ENCODE peak calls at places on chromosomes 13 and 19, in four cellular contexts. V, J, C and H are unnamed samples.

GRCh38 chr19:54383330-54383729 is 18.6 kb upstream of the LAIR1 start:
- DNase-seq in V (no peak), J (no peak), C (no peak), H (no peak)

GRCh38 chr13:91148098-91148497 is 199.4 kb upstream of the MIR17HG start:
- DNase-seq in V (no peak), J (no peak), C (no peak), H (no peak)

GRCh38 chr13:59641758-59642157 is 522.0 kb downstream of the DIAPH3 start:
- DNase-seq in V (no peak), J (no peak), C (no peak), H (no peak)

GRCh38 chr19:42233106-42233505 is 9.3 kb downstream of the GSK3A start:
- DNase-seq in V (no peak), J (peak), C (no peak), H (no peak)

GRCh38 chr13:50224534-50224933 is 209.3 kb downstream of the KCNRG start:
- DNase-seq in V (no peak), J (no peak), C (no peak), H (no peak)

GRCh38 chr19:55373993-55374757 is 2.5 kb upstream of the TMEM190 start:
- DNase-seq in V (peak), J (no peak), C (no peak), H (no peak)

GRCh38 chr13:28631792-28632191 is 27.1 kb upstream of the POMP start:
- DNase-seq in V (no peak), J (no peak), C (no peak), H (no peak)

GRCh38 chr19:52200044-52200443 is 10.2 kb downstream of the PPP2R1A start:
- DNase-seq in V (no peak), J (no peak), C (no peak), H (no peak)

GRCh38 chr13:93260591-93260990 is 34.0 kb downstream of the GPC6 start:
- DNase-seq in V (no peak), J (no peak), C (no peak), H (no peak)

GRCh38 chr13:68715651-68716050 is 1392.0 kb upstream of the ATXN8OS start:
- DNase-seq in V (peak), J (no peak), C (no peak), H (no peak)

GRCh38 chr19:11446271-11446651 is 10.8 kb downstream of the PRKCSH start:
- DNase-seq in V (no peak), J (no peak), C (no peak), H (no peak)
- TF ChIP-seq FOXJ3 in V (no peak), J (no peak), C (no peak), H (no peak)

DNA sequence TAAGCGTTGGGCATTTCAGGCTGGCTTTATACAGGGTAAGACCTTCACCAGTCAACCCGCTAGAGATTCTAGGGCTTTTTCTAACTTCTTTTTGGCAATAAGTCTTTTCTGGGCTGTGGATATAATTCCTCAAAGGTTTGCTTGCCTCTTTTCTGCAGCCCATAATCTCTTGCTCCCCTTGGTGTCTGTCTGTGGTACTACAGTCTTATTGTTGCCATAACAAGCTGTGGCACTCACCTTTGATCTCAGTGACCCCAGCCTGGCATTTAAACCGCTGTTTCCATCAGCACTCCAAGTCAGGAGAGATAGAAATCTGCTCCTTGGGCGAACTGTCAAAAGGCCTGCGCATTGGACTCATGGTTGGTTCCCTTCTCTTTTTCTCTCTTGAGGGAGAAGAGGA is 14.5 kb upstream of the MPHOSPH8 start:
- DNase-seq in V (peak), J (peak), C (peak), H (peak)
- TF ChIP-seq FOXJ3 in V (no peak), J (no peak), C (no peak), H (no peak)

GRCh38 chr13:101875717-101876393 is 423.4 kb downstream of the ITGBL1 start:
- DNase-seq in V (no peak), J (no peak), C (peak), H (no peak)

GRCh38 chr13:101876951-101877350 is 424.5 kb downstream of the ITGBL1 start:
- DNase-seq in V (no peak), J (no peak), C (no peak), H (no peak)

GRCh38 chr13:101880581-101880980 is 428.1 kb downstream of the ITGBL1 start:
- DNase-seq in V (no peak), J (no peak), C (no peak), H (no peak)

GRCh38 chr13:101881593-101881992 is 429.1 kb downstream of the ITGBL1 start:
- DNase-seq in V (no peak), J (no peak), C (no peak), H (no peak)
- TF ChIP-seq FOXJ3 in V (no peak), J (no peak), C (no peak), H (no peak)

DNA sequence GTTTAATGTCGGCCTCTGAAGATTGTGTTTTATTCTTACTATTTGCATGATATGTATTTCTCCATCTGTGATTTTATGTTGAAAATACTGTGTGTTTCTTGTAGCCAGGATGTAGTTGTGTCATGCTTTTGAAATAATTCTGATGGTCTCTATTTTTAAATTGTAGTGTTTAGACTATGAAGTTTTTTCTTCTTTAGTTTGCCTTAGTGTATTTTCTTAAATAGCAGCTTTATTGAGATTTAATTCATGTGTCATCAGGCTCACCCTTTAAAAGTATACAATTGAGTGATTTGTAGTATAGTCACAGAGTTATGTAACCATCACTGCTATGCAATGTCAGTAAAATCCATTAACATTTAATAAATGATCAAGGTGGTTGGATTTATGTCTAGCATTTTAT is 74.5 kb downstream of the PCCA start:
- DNase-seq in V (no peak), J (no peak), C (no peak), H (no peak)
- TF ChIP-seq FOXJ3 in V (no peak), J (no peak), C (no peak), H (no peak)

GRCh38 chr13:30319130-30319529 is 11.8 kb upstream of the KATNAL1 start:
- DNase-seq in V (no peak), J (no peak), C (no peak), H (no peak)
- TF ChIP-seq FOXJ3 in V (no peak), J (no peak), C (no peak), H (no peak)

GRCh38 chr13:114130708-114131580 is 1.5 kb downstream of the RASA3 start:
- DNase-seq in V (peak), J (peak), C (no peak), H (no peak)
- TF ChIP-seq FOXJ3 in V (no peak), J (no peak), C (no peak), H (no peak)

GRCh38 chr13:76762731-76763130 is 123.5 kb downstream of the KCTD12 start:
- DNase-seq in V (no peak), J (no peak), C (no peak), H (no peak)
- TF ChIP-seq FOXJ3 in V (no peak), J (no peak), C (no peak), H (no peak)

GRCh38 chr13:51432576-51432975 is 20.3 kb downstream of the INTS6 start:
- DNase-seq in V (no peak), J (no peak), C (no peak), H (no peak)
- TF ChIP-seq FOXJ3 in V (no peak), J (no peak), C (no peak), H (no peak)